ENCODE peak calls at places on chromosomes 16 and 17, in five cellular contexts. I is stomach, F is endothelial cell of umbilical vein, S is Panc1, Q is GM23338. C is an unnamed sample.

GRCh38 chr16:74936902-74937560 is 47.9 kb downstream of the WDR59 start:
- DNase-seq in I (no peak), F (no peak), S (no peak), Q (no peak), C (no peak)

GRCh38 chr16:23508589-23509440 is 1.5 kb downstream of the GGA2 start:
- DNase-seq in I (no peak), F (peak), S (no peak), Q (peak), C (no peak)

GRCh38 chr17:53135969-53136368 is 686.8 kb upstream of the KIF2B start:
- DNase-seq in I (no peak), F (no peak), S (no peak), Q (no peak), C (no peak)

GRCh38 chr17:1752425-1752941 is 9.4 kb upstream of the SERPINF1 start:
- DNase-seq in I (no peak), F (no peak), S (no peak), Q (peak), C (no peak)

GRCh38 chr17:49969794-49970389 is 902 bp downstream of the DLX4 start:
- DNase-seq in I (no peak), F (no peak), S (no peak), Q (no peak), C (no peak)

GRCh38 chr16:73122604-73123386 is 74.9 kb upstream of the ZFHX3 start:
- DNase-seq in I (no peak), F (peak), S (no peak), Q (no peak), C (no peak)

GRCh38 chr16:88681709-88682451 is 4.4 kb downstream of the SNAI3 start:
- DNase-seq in I (peak), F (no peak), S (no peak), Q (no peak), C (no peak)

GRCh38 chr17:78133971-78134898 is 3.7 kb downstream of the TMC8 start:
- DNase-seq in I (peak), F (peak), S (no peak), Q (peak), C (peak)

GRCh38 chr17:40559016-40559853 is 6.0 kb downstream of the CCR7 start:
- DNase-seq in I (peak), F (no peak), S (no peak), Q (no peak), C (peak)

GRCh38 chr16:68404736-68405345 is 43.5 kb downstream of the SMPD3 start:
- DNase-seq in I (peak), F (no peak), S (no peak), Q (no peak), C (peak)

GRCh38 chr16:88061346-88062110 is 110.3 kb downstream of the BANP start:
- DNase-seq in I (no peak), F (no peak), S (no peak), Q (no peak), C (no peak)

GRCh38 chr17:78611636-78612035 is 34.4 kb upstream of the DNAH17 start:
- DNase-seq in I (no peak), F (no peak), S (no peak), Q (no peak), C (no peak)

GRCh38 chr16:15704545-15704987 is 54.5 kb downstream of the NDE1 start:
- DNase-seq in I (peak), F (peak), S (peak), Q (peak), C (peak)

GRCh38 chr16:88591577-88592021 is 21.4 kb downstream of the ZC3H18 start:
- DNase-seq in I (no peak), F (no peak), S (no peak), Q (no peak), C (no peak)

GRCh38 chr17:29623283-29623647 is 553 bp upstream of the CORO6 start:
- DNase-seq in I (no peak), F (no peak), S (no peak), Q (peak), C (no peak)

GRCh38 chr17:4854181-4854681 is 21.1 kb downstream of the MINK1 start:
- DNase-seq in I (no peak), F (peak), S (no peak), Q (no peak), C (peak)

GRCh38 chr17:75755205-75755901 is 9.6 kb downstream of the GALK1 start:
- DNase-seq in I (no peak), F (no peak), S (no peak), Q (no peak), C (no peak)

GRCh38 chr17:9811086-9811485 is 10.8 kb downstream of the GSG1L2 start:
- DNase-seq in I (no peak), F (no peak), S (no peak), Q (no peak), C (no peak)

GRCh38 chr17:48011405-48012150 is 26.0 kb downstream of the COPZ2 start:
- DNase-seq in I (peak), F (peak), S (peak), Q (peak), C (no peak)

GRCh38 chr16:17364319-17365210 is 106.2 kb downstream of the XYLT1 start:
- DNase-seq in I (no peak), F (no peak), S (no peak), Q (no peak), C (peak)

GRCh38 chr17:79988163-79988971 is 47.3 kb downstream of the TBC1D16 start:
- DNase-seq in I (peak), F (peak), S (no peak), Q (no peak), C (no peak)

GRCh38 chr16:27355610-27356009 is 41.8 kb downstream of the IL4R start:
- DNase-seq in I (peak), F (peak), S (no peak), Q (peak), C (no peak)

GRCh38 chr17:56424005-56424404 is 169.5 kb upstream of the NOG start:
- DNase-seq in I (no peak), F (no peak), S (no peak), Q (no peak), C (no peak)

GRCh38 chr17:71926746-71927398 is 193.9 kb upstream of the SOX9 start:
- DNase-seq in I (no peak), F (no peak), S (no peak), Q (no peak), C (no peak)

GRCh38 chr16:70647461-70648359 is 1.4 kb downstream of the IL34 start:
- DNase-seq in I (no peak), F (no peak), S (no peak), Q (no peak), C (no peak)

GRCh38 chr16:85891776-85892166 is 7.2 kb upstream of the IRF8 start:
- DNase-seq in I (no peak), F (no peak), S (no peak), Q (no peak), C (no peak)

GRCh38 chr17:39138416-39139136 is 12.9 kb downstream of the PLXDC1 start:
- DNase-seq in I (no peak), F (no peak), S (no peak), Q (no peak), C (no peak)

GRCh38 chr17:48615212-48615962 is at the start of gene HOXB8:
- DNase-seq in I (no peak), F (no peak), S (no peak), Q (no peak), C (no peak)

GRCh38 chr16:87409153-87409552 is 17.0 kb downstream of the MAP1LC3B start:
- DNase-seq in I (no peak), F (no peak), S (no peak), Q (no peak), C (no peak)

GRCh38 chr16:29312835-29313558 is 93.5 kb downstream of the NPIPB11 start:
- DNase-seq in I (no peak), F (no peak), S (no peak), Q (no peak), C (no peak)

GRCh38 chr16:21683184-21683583 is 19.4 kb downstream of the OTOA start:
- DNase-seq in I (no peak), F (no peak), S (no peak), Q (no peak), C (no peak)

GRCh38 chr16:86590501-86591144 is 12.3 kb downstream of the FOXL1 start:
- DNase-seq in I (no peak), F (peak), S (no peak), Q (no peak), C (no peak)

GRCh38 chr17:45103269-45103795 is 29.0 kb downstream of the PLCD3 start:
- DNase-seq in I (no peak), F (no peak), S (no peak), Q (no peak), C (no peak)

GRCh38 chr16:92431-93339 is 14.7 kb downstream of the MPG start:
- DNase-seq in I (no peak), F (no peak), S (no peak), Q (no peak), C (no peak)

GRCh38 chr16:22694887-22695382 is 119.0 kb upstream of the HS3ST2 start:
- DNase-seq in I (no peak), F (no peak), S (no peak), Q (no peak), C (no peak)

GRCh38 chr17:50200447-50201225 is 795 bp downstream of the COL1A1 start:
- DNase-seq in I (peak), F (peak), S (peak), Q (peak), C (peak)

GRCh38 chr16:12896562-12896961 is 4.8 kb upstream of the SHISA9 start:
- DNase-seq in I (no peak), F (peak), S (peak), Q (peak), C (no peak)

GRCh38 chr16:86073103-86073625 is 174.2 kb downstream of the IRF8 start:
- DNase-seq in I (no peak), F (no peak), S (no peak), Q (no peak), C (no peak)

DNA sequence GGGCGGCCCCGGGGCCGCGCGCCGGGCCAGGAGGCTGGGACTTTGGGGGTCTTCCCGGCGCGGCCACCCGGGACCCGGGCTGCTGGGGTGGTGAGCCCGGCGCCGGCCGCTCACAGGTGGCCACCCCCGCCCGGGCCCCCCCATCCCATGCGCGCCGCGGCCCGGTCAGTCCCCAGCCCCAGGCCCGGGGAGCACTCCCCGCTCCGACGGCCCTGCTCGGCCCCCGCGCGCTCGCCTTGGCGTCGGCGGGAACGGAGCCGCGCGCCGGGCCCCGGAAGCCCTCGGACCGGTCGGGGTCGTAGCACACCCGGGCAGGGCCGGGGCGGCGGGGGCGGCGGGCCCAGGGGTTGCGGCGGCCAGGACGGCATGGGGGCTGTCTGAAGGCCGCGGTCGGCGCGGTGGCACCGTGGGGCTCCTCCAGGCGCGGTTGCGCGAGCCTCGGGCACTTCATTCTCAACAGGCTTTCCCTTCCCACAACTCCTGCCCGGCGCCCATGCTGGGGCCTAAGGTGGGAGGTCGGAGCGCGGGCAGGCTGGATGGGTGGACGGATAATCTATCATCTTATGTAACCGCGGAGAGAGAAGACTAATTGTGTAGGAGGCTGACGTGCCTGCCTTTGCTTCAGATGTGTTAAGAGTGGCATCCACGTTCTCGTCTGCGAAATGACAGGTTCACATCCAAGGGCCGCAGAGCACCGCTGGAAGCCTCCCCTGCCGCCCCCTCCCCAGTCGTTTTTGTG is 607 bp downstream of the BAIAP2 start:
- DNase-seq in I (no peak), F (peak), S (no peak), Q (no peak), C (no peak)
- H3K27ac ChIP-seq in I (peak), F (peak), S (peak), Q (no peak), C (peak)

DNA sequence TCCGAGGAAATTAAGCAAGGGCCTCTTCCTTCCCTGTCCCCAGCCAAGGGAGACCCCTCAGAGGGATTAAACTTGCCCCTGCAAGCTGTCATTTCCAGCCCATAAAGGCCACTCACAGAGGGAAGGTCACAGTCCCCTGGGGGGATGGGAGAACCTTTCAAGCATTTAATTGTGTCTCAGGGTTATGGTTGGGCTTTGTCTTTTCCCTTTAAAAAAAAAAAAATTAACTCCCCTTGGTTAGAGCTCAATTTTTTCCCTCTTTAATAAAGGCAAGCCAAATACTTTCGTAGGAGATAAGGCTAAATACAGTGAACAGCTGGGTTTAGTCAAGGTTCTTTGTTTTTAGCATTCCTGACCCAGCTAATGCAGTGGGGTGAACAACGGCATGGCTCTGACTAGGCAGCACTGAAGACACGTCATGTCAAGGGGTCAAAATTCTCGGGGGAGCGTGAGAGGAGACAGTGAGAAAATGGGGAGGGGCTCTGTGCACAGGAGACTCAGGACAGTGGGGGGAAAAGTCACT is 30.4 kb downstream of the AXIN2 start:
- DNase-seq in I (no peak), F (no peak), S (no peak), Q (no peak), C (no peak)
- TF ChIP-seq POLR2AphosphoS5 in I (no peak), F (no peak), S (no peak), Q (no peak), C (no peak)

GRCh38 chr17:7438050-7438614 is 1.2 kb upstream of the FGF11 start:
- DNase-seq in I (peak), F (peak), S (no peak), Q (peak), C (peak)
- H3K27ac ChIP-seq in I (no peak), F (no peak), S (no peak), Q (no peak), C (no peak)

GRCh38 chr17:5877948-5878347 is 192.2 kb upstream of the WSCD1 start:
- DNase-seq in I (no peak), F (no peak), S (no peak), Q (no peak), C (peak)
- TF ChIP-seq POLR2AphosphoS5 in I (no peak), F (no peak), S (no peak), Q (no peak), C (peak)

GRCh38 chr17:17696871-17697633 is 15.8 kb downstream of the RAI1 start:
- DNase-seq in I (peak), F (no peak), S (no peak), Q (no peak), C (peak)
- H3K27ac ChIP-seq in I (peak), F (no peak), S (peak), Q (no peak), C (peak)

DNA sequence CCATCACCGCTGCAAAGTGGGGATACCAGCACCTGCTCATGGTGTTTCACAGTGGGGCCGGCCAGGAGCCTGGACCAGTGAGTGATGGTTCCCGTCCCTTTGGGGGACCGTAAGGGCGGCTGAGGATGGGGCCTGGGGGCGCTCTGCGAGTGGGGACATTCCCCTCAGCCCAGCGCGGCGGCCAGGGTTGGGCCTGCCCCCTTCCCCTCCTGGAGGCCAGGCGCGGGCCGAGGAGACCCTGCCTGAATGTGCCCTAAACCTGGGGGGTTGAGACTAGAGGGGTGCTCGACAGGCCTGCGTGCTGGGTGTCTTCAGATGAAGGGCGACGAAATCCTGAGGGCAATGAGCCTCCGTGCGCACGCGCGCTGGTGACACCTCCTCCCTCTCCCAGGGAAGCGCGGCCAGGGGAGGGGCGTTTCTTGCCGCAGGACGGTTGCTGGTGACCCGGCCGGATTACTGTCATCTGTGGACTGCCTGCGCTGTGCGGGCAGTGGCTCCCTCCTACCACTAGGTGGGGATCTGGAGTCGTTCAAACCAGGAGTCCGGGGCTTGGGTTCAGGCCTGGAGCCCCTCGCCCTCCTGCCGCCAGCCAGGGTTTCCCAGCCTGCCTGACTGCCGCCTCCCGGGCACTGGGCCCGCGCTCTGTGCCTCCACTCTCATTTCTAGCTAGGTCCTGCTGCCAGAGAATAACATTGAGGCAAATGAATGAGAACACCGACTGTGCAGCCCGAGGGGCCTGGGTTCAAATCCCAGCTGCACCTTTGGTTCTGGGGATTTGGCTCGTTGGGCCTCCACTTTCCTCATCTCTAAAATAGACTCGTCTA is 17.1 kb downstream of the TBX2 start:
- DNase-seq in I (peak), F (peak), S (peak), Q (peak), C (peak)
- TF ChIP-seq POLR2AphosphoS5 in I (no peak), F (no peak), S (no peak), Q (peak), C (peak)

GRCh38 chr17:43010667-43011308 is 4.2 kb downstream of the IFI35 start:
- DNase-seq in I (no peak), F (no peak), S (no peak), Q (no peak), C (no peak)
- H3K27ac ChIP-seq in I (no peak), F (no peak), S (no peak), Q (no peak), C (no peak)

DNA sequence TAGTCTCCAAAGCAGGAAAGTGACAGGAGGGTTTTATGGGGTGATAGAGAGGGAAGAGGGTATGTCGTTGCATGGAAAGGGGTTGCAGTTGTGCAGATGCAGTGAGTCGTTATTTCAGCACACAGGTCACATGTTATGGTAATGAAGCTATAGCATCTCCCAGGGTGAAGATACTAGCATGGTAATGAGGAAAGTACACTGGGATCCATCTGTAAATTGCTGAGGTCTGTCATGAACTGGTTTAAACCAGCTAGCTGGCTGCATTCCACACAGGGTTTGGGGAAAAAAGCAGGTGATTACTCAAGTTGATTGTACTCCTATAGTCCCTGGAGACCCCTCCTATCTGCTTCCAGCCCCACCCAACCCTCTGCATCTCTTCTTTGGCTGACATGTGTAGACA is 11.7 kb downstream of the COX11 start:
- DNase-seq in I (no peak), F (no peak), S (no peak), Q (peak), C (no peak)
- TF ChIP-seq POLR2AphosphoS5 in I (no peak), F (no peak), S (no peak), Q (no peak), C (no peak)

GRCh38 chr17:68749742-68750562 is 148.8 kb upstream of the FAM20A start:
- DNase-seq in I (no peak), F (no peak), S (no peak), Q (peak), C (no peak)
- H3K27ac ChIP-seq in I (no peak), F (no peak), S (no peak), Q (peak), C (no peak)

C was measured in prostate gland.